ENCODE peak calls at places on chromosome 2, in five cellular contexts. One of them, this sample, is unnamed.

GRCh38 chr2:96147593-96148201 is 2.5 kb upstream of the DUSP2 start:
- DNase-seq in hypothalamus: no peak
- DNase-seq in omental fat pad: no peak
- DNase-seq in HuH-7.5: no peak
- DNase-seq in AG08396: no peak
- DNase-seq in this sample: no peak

GRCh38 chr2:195652916-195653315 is 4.1 kb upstream of the SLC39A10 start:
- DNase-seq in omental fat pad: no peak
- DNase-seq in HuH-7.5: no peak
- DNase-seq in AG08396: no peak
- DNase-seq in hypothalamus: no peak
- DNase-seq in this sample: no peak

GRCh38 chr2:44598731-44599529 is 237.2 kb downstream of the CAMKMT start:
- DNase-seq in omental fat pad: no peak
- DNase-seq in hypothalamus: no peak
- DNase-seq in AG08396: no peak
- DNase-seq in HuH-7.5: no peak
- DNase-seq in this sample: peak; percentile 15

GRCh38 chr2:161415467-161416293 is 417 bp upstream of the TBR1 start:
- DNase-seq in hypothalamus: no peak
- DNase-seq in HuH-7.5: no peak
- DNase-seq in AG08396: no peak
- DNase-seq in omental fat pad: no peak
- DNase-seq in this sample: no peak

GRCh38 chr2:195150819-195151218 is 506.2 kb upstream of the SLC39A10 start:
- DNase-seq in hypothalamus: no peak
- DNase-seq in omental fat pad: no peak
- DNase-seq in AG08396: no peak
- DNase-seq in HuH-7.5: no peak
- DNase-seq in this sample: no peak

GRCh38 chr2:136019304-136019703 is 33.9 kb upstream of the DARS1 start:
- DNase-seq in hypothalamus: no peak
- DNase-seq in omental fat pad: no peak
- DNase-seq in AG08396: no peak
- DNase-seq in HuH-7.5: no peak
- DNase-seq in this sample: no peak

GRCh38 chr2:48883661-48884060 is 128.1 kb upstream of the LHCGR start:
- DNase-seq in hypothalamus: no peak
- DNase-seq in AG08396: no peak
- DNase-seq in omental fat pad: no peak
- DNase-seq in HuH-7.5: no peak
- DNase-seq in this sample: no peak

GRCh38 chr2:21782866-21783265 is 659.1 kb downstream of the TDRD15 start:
- DNase-seq in omental fat pad: no peak
- DNase-seq in HuH-7.5: no peak
- DNase-seq in hypothalamus: no peak
- DNase-seq in AG08396: no peak
- DNase-seq in this sample: no peak

GRCh38 chr2:163541920-163542319 is 193.9 kb downstream of the FIGN start:
- DNase-seq in HuH-7.5: no peak
- DNase-seq in omental fat pad: no peak
- DNase-seq in AG08396: no peak
- DNase-seq in hypothalamus: no peak
- DNase-seq in this sample: no peak

GRCh38 chr2:221590861-221591260 is 18.8 kb upstream of the EPHA4 start:
- DNase-seq in omental fat pad: no peak
- DNase-seq in AG08396: no peak
- DNase-seq in HuH-7.5: no peak
- DNase-seq in hypothalamus: no peak
- DNase-seq in this sample: no peak

This sample was measured in myocyte.